ENCODE peak calls at places on chromosomes 13 and 19, in seven cellular contexts. R is GM20000; X is brain pericyte; L is ELR; Z is NCI-H1105; H is AG10803; M is stimulated activated CD4-positive, alpha-beta T cell treated with anti-CD3 and anti-CD28 coated beads, Interleukin-1b, Interleukin-23, amount 100 ng/mL, for 1 hour. W is an unnamed sample.

GRCh38 chr13:113437408-113438010 is 15.8 kb downstream of the ADPRHL1 start:
- DNase-seq in Z (no peak), X (no peak), M (no peak), L (peak; percentile 19), H (no peak), R (no peak), W (peak; percentile 12)

GRCh38 chr13:79481685-79482052 is 714 bp downstream of the NDFIP2 start:
- DNase-seq in M (peak; percentile 2), Z (no peak), X (no peak), R (peak; percentile 25), H (no peak), L (peak; percentile 42), W (no peak)

GRCh38 chr19:41226053-41226873 is 7.2 kb downstream of the AXL start:
- DNase-seq in Z (no peak), L (peak; percentile 95), X (no peak), M (no peak), H (peak; percentile 93), R (peak; percentile 64), W (peak; percentile 98)

GRCh38 chr19:46718934-46719551 is 2.1 kb upstream of the PRKD2 start:
- DNase-seq in Z (no peak), L (no peak), R (peak; percentile 72), M (no peak), X (no peak), H (no peak), W (no peak)

GRCh38 chr19:2168619-2169424 is 5.1 kb downstream of the DOT1L start:
- DNase-seq in R (peak; percentile 86), M (no peak), H (peak; percentile 98), X (peak; percentile 80), L (peak; percentile 99), Z (no peak), W (peak; percentile 98)

GRCh38 chr19:49422407-49423277 is 599 bp downstream of the PTH2 start:
- DNase-seq in H (no peak), Z (peak; percentile 17), X (no peak), R (peak; percentile 68), M (no peak), L (peak; percentile 29), W (no peak)

GRCh38 chr19:5150902-5151741 is 182.2 kb downstream of the KDM4B start:
- DNase-seq in M (no peak), R (peak; percentile 35), X (no peak), L (no peak), Z (no peak), H (no peak), W (no peak)

GRCh38 chr13:111503905-111504695 is 183.7 kb downstream of the TEX29 start:
- DNase-seq in Z (no peak), H (no peak), L (no peak), X (no peak), M (no peak), R (no peak), W (no peak)

GRCh38 chr19:49554701-49555181 is 25.6 kb downstream of the NOSIP start:
- DNase-seq in H (no peak), R (no peak), L (no peak), M (no peak), X (no peak), Z (no peak), W (no peak)

GRCh38 chr13:113975416-113975815 is 1.5 kb upstream of the C13orf46 start:
- DNase-seq in X (no peak), Z (no peak), L (no peak), R (no peak), H (no peak), M (no peak), W (no peak)

GRCh38 chr13:24038405-24038804 is 122.1 kb upstream of the SPATA13 start:
- DNase-seq in R (no peak), Z (no peak), X (no peak), M (no peak), H (no peak), L (peak; percentile 75), W (no peak)

W was measured in Caki2.